ENCODE peak calls at places on chromosomes 2 and 18, in ten cellular contexts. I is MG63; L is fibroblast of the aortic adventitia; U is GM12878; X is GM12865; R is BJ; A is right cardiac atrium; Q is CD8-positive, alpha-beta memory T cell; O is GM23248; W is fibroblast of lung. P is an unnamed sample.

GRCh38 chr2:74880054-74880728 is 46.3 kb downstream of the HK2 start:
- DNase-seq in U (no peak), O (no peak), R (no peak), X (no peak), Q (no peak), A (no peak), L (no peak), I (no peak), W (no peak), P (no peak)

GRCh38 chr2:39723497-39723896 is 55.6 kb downstream of the THUMPD2 start:
- DNase-seq in A (no peak), W (no peak), X (no peak), I (no peak), L (no peak), U (no peak), Q (no peak), R (no peak), O (no peak), P (no peak)

GRCh38 chr2:67463810-67464209 is 66.7 kb downstream of the ETAA1 start:
- DNase-seq in Q (no peak), R (no peak), A (no peak), O (no peak), W (peak), X (no peak), U (no peak), L (no peak), I (no peak), P (no peak)

GRCh38 chr2:151999058-151999457 is 99.8 kb downstream of the CACNB4 start:
- DNase-seq in R (no peak), W (peak), X (peak), A (peak), I (peak), Q (peak), U (no peak), L (peak), O (peak), P (peak)

GRCh38 chr2:32422133-32422532 is 65.3 kb downstream of the BIRC6 start:
- DNase-seq in R (no peak), U (no peak), L (no peak), X (no peak), Q (no peak), I (no peak), A (no peak), W (peak), O (peak), P (no peak)

GRCh38 chr2:50401772-50402653 is 629.9 kb downstream of the NRXN1 start:
- DNase-seq in W (peak), O (peak), I (peak), L (peak), U (no peak), A (peak), Q (no peak), X (peak), R (no peak), P (no peak)

GRCh38 chr18:65735166-65735565 is 15.6 kb upstream of the CDH7 start:
- DNase-seq in U (no peak), O (no peak), Q (no peak), A (no peak), L (no peak), I (no peak), R (no peak), X (no peak), W (no peak), P (no peak)

GRCh38 chr2:150167711-150168110 is 319.8 kb downstream of the RND3 start:
- DNase-seq in Q (no peak), L (peak), U (peak), W (peak), I (peak), A (no peak), R (peak), X (peak), O (peak), P (no peak)

GRCh38 chr2:26411419-26411818 is 9.7 kb downstream of the DRC1 start:
- DNase-seq in R (no peak), O (no peak), X (no peak), Q (no peak), L (no peak), A (no peak), W (no peak), U (no peak), I (no peak), P (no peak)

GRCh38 chr2:158502984-158503383 is 46.2 kb downstream of the PKP4 start:
- DNase-seq in A (no peak), L (peak), X (no peak), W (peak), I (no peak), R (peak), U (no peak), O (peak), Q (no peak), P (no peak)

GRCh38 chr2:187586091-187586632 is 31.9 kb upstream of the TFPI start:
- DNase-seq in R (no peak), U (peak), O (peak), A (no peak), Q (no peak), W (peak), I (no peak), L (peak), X (peak), P (no peak)

GRCh38 chr18:56433919-56434318 is 204.5 kb downstream of the TXNL1 start:
- DNase-seq in L (no peak), U (no peak), W (no peak), X (no peak), A (no peak), I (no peak), O (no peak), Q (no peak), R (no peak), P (no peak)

GRCh38 chr18:60064271-60064670 is 164.5 kb downstream of the PMAIP1 start:
- DNase-seq in O (peak), I (peak), X (no peak), W (peak), Q (no peak), L (no peak), R (no peak), A (no peak), U (no peak), P (no peak)

GRCh38 chr18:28728891-28729290 is 552.0 kb upstream of the CDH2 start:
- DNase-seq in Q (no peak), W (peak), O (peak), L (peak), U (no peak), R (no peak), I (no peak), X (no peak), A (no peak), P (no peak)

GRCh38 chr2:62687644-62688043 is 17.9 kb upstream of the EHBP1 start:
- DNase-seq in Q (no peak), U (no peak), R (no peak), O (peak), A (no peak), L (no peak), W (peak), X (no peak), I (no peak), P (no peak)

GRCh38 chr2:71129114-71129890 is 727 bp downstream of the MCEE start:
- DNase-seq in X (no peak), Q (no peak), A (no peak), I (no peak), R (no peak), U (no peak), L (peak), O (peak), W (peak), P (no peak)

GRCh38 chr18:12534820-12535219 is 123.1 kb downstream of the SPIRE1 start:
- DNase-seq in X (no peak), L (no peak), R (no peak), W (no peak), U (no peak), Q (no peak), O (no peak), I (no peak), A (no peak), P (no peak)

GRCh38 chr2:85390941-85391669 is 19.1 kb downstream of the CAPG start:
- DNase-seq in U (no peak), R (no peak), I (peak), X (peak), Q (peak), L (peak), A (peak), W (peak), O (peak), P (peak)

GRCh38 chr18:13103366-13103765 is 112.2 kb downstream of the CEP192 start:
- DNase-seq in A (no peak), U (no peak), O (peak), R (no peak), I (no peak), W (no peak), L (no peak), Q (no peak), X (no peak), P (no peak)

GRCh38 chr18:35413163-35413511 is 36.0 kb upstream of the ZNF396 start:
- DNase-seq in U (no peak), X (no peak), W (no peak), O (no peak), R (no peak), A (no peak), Q (no peak), L (no peak), I (no peak), P (no peak)

GRCh38 chr18:35409921-35410320 is 32.8 kb upstream of the ZNF396 start:
- DNase-seq in O (peak), A (no peak), R (no peak), I (peak), U (no peak), W (no peak), L (no peak), Q (no peak), X (no peak), P (no peak)

GRCh38 chr18:35407871-35408481 is 30.8 kb upstream of the ZNF396 start:
- DNase-seq in R (peak), O (peak), U (no peak), I (peak), A (no peak), Q (peak), X (peak), W (peak), L (peak), P (no peak)

GRCh38 chr18:35408843-35409261 is 31.7 kb upstream of the ZNF396 start:
- DNase-seq in A (no peak), Q (no peak), X (peak), R (no peak), O (no peak), U (no peak), I (no peak), W (no peak), L (no peak), P (no peak)

DNA sequence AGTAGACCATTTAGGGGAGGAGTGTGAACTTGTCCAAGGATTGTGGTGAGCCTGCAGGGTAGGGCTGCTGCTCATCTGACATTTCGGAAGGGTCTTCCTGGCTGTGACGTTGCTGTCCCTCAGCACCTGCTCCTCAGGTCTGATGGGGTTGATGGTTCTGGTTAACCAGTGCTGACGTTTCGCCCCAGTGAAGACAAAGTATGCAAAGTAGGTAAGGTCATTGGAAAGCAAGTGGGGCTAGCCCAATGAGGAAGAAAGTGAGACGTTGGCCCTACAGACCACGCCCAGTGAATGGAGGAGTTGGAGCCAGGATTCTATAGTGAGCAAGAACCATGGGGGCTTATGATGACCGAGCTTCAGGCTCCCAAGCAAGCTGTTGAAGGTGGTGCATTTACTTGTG is 33.4 kb upstream of the ZNF396 start:
- DNase-seq in I (no peak), A (no peak), X (peak), R (no peak), W (no peak), L (no peak), O (no peak), U (no peak), Q (no peak), P (peak)
- H3K4me3 ChIP-seq in I (no peak), A (no peak), X (no peak), R (no peak), W (no peak), L (no peak), O (no peak), U (no peak), Q (no peak), P (no peak)

GRCh38 chr2:196224767-196225166 is 53.4 kb upstream of the STK17B start:
- DNase-seq in W (no peak), U (no peak), O (no peak), X (no peak), L (no peak), I (no peak), R (no peak), A (no peak), Q (no peak), P (no peak)
- H3K4me3 ChIP-seq in W (no peak), U (no peak), O (peak), X (no peak), L (no peak), I (no peak), R (no peak), A (no peak), Q (no peak), P (no peak)

GRCh38 chr2:11303290-11304013 is 41.0 kb downstream of the ROCK2 start:
- DNase-seq in O (no peak), I (no peak), X (no peak), W (peak), L (no peak), R (no peak), A (no peak), Q (no peak), U (no peak), P (no peak)

GRCh38 chr2:11307764-11308415 is 36.5 kb downstream of the ROCK2 start:
- DNase-seq in W (no peak), R (no peak), O (no peak), U (no peak), I (no peak), A (no peak), L (no peak), X (no peak), Q (no peak), P (no peak)

GRCh38 chr2:11305958-11306357 is 38.5 kb downstream of the ROCK2 start:
- DNase-seq in R (peak), L (peak), W (peak), U (no peak), A (no peak), O (peak), I (peak), X (no peak), Q (no peak), P (no peak)

GRCh38 chr2:11304476-11304875 is 40.0 kb downstream of the ROCK2 start:
- DNase-seq in O (no peak), I (no peak), X (no peak), W (no peak), L (no peak), A (no peak), U (no peak), R (no peak), Q (no peak), P (no peak)

DNA sequence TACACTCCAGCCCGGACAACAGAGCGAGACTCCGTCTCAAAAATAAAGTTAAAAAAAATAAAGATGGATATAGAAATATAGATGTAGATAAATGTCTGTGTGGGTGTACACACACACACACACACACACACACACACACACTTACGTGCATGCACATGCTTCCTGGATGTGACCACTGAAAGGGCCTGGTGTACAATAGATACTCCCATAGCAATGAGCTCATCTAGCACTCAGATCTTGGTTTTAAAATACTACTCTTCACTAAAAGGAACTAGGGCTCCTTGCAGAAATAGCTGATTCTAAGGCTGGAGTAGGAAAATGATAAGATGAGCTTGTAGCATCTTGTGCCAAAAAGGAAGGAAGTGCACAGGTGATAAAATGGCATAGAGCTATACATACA is 39.1 kb downstream of the ROCK2 start:
- DNase-seq in U (no peak), X (peak), W (peak), O (peak), R (no peak), L (peak), I (no peak), A (no peak), Q (no peak), P (no peak)
- H3K4me3 ChIP-seq in U (no peak), X (no peak), W (no peak), O (no peak), R (no peak), L (no peak), I (no peak), A (no peak), Q (no peak), P (no peak)

DNA sequence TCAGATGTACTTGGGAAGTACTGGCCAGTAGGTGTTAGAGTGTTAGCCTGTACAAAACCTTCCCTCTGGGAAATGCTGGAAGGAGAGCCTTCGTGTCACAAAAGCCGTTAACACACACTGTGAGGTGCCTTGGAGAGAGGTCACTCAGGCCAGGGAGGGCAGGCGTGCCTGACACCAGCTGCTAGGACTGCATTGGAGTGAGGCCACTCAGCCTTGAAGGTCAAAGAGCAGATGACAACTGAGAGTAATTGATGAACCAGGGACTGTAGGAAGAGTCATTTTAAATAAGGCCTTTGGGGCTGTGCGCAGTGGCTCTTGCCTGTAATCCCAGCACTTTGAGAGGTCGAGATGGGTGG is 45.4 kb downstream of the ASAP2 start:
- DNase-seq in U (no peak), R (no peak), W (no peak), Q (no peak), I (peak), L (no peak), A (no peak), O (no peak), X (no peak), P (no peak)
- H3K4me3 ChIP-seq in U (no peak), R (no peak), W (no peak), Q (no peak), I (no peak), L (no peak), A (no peak), O (peak), X (no peak), P (no peak)